ENCODE peak calls at places on chromosomes 3 and 15, in five cellular contexts. P, T, B, U and L are unnamed samples.

GRCh38 chr3:13112521-13113345 is 39.5 kb upstream of the IQSEC1 start:
- DNase-seq in P (no peak), T (no peak), B (no peak), U (no peak), L (no peak)

GRCh38 chr15:85723960-85724945 is 70.5 kb downstream of the KLHL25 start:
- DNase-seq in P (no peak), T (no peak), B (no peak), U (no peak), L (no peak)

GRCh38 chr3:84965141-84965540 is 6.4 kb downstream of the CADM2 start:
- DNase-seq in P (no peak), T (peak), B (peak), U (no peak), L (peak)

GRCh38 chr3:49357466-49358216 is 512 bp downstream of the GPX1 start:
- DNase-seq in P (peak), T (no peak), B (peak), U (peak), L (peak)

GRCh38 chr3:37308247-37308646 is 133.9 kb upstream of the LRRFIP2 start:
- DNase-seq in P (no peak), T (peak), B (peak), U (no peak), L (no peak)

GRCh38 chr15:40038654-40039543 is at the start of gene SRP14:
- DNase-seq in P (peak), T (peak), B (peak), U (peak), L (peak)

GRCh38 chr3:13133471-13133981 is 60.3 kb upstream of the IQSEC1 start:
- DNase-seq in P (no peak), T (no peak), B (no peak), U (peak), L (no peak)

GRCh38 chr15:76337739-76338554 is 1.4 kb downstream of the ISL2 start:
- DNase-seq in P (no peak), T (peak), B (no peak), U (no peak), L (no peak)

GRCh38 chr3:195583831-195584542 is at the start of gene APOD:
- DNase-seq in P (no peak), T (no peak), B (peak), U (no peak), L (no peak)

GRCh38 chr3:69499899-69500316 is 114.0 kb upstream of the FRMD4B start:
- DNase-seq in P (no peak), T (no peak), B (peak), U (no peak), L (no peak)

GRCh38 chr15:20355256-20355868 is 186.2 kb downstream of the GOLGA6L6 start:
- DNase-seq in P (no peak), T (no peak), B (no peak), U (peak), L (no peak)

GRCh38 chr15:76012021-76012551 is at the start of gene NRG4:
- DNase-seq in P (no peak), T (peak), B (peak), U (no peak), L (peak)

GRCh38 chr15:74994236-74994635 is 1.1 kb upstream of the SCAMP5 start:
- DNase-seq in P (no peak), T (no peak), B (no peak), U (no peak), L (no peak)

GRCh38 chr15:73724211-73724610 is 28.9 kb downstream of the INSYN1 start:
- DNase-seq in P (no peak), T (no peak), B (no peak), U (no peak), L (no peak)

GRCh38 chr3:15220056-15220455 is 14.0 kb downstream of the CAPN7 start:
- DNase-seq in P (no peak), T (no peak), B (no peak), U (no peak), L (no peak)

GRCh38 chr3:172315401-172316091 is 132.7 kb downstream of the GHSR start:
- DNase-seq in P (no peak), T (no peak), B (peak), U (no peak), L (peak)

GRCh38 chr3:128579927-128580326 is 70.7 kb downstream of the RPN1 start:
- DNase-seq in P (no peak), T (no peak), B (no peak), U (no peak), L (no peak)

GRCh38 chr3:15932348-15933300 is 134.8 kb upstream of the ANKRD28 start:
- DNase-seq in P (no peak), T (peak), B (no peak), U (no peak), L (no peak)

GRCh38 chr15:101615986-101616848 is 36.0 kb downstream of the TM2D3 start:
- DNase-seq in P (no peak), T (no peak), B (peak), U (no peak), L (peak)

GRCh38 chr3:187678869-187679268 is 8.7 kb upstream of the SST start:
- DNase-seq in P (peak), T (peak), B (peak), U (no peak), L (peak)

GRCh38 chr3:11117591-11117990 is 36.7 kb upstream of the HRH1 start:
- DNase-seq in P (no peak), T (no peak), B (no peak), U (no peak), L (no peak)

GRCh38 chr3:131178710-131179375 is 152.2 kb downstream of the NEK11 start:
- DNase-seq in P (no peak), T (no peak), B (no peak), U (no peak), L (no peak)

GRCh38 chr3:104632947-104633346 is 733.8 kb upstream of the ALCAM start:
- DNase-seq in P (no peak), T (no peak), B (no peak), U (no peak), L (no peak)

GRCh38 chr3:49427581-49427980 is 1.5 kb downstream of the NICN1 start:
- DNase-seq in P (no peak), T (no peak), B (no peak), U (no peak), L (no peak)

GRCh38 chr3:197322149-197322548 is 23.7 kb upstream of the DLG1 start:
- DNase-seq in P (no peak), T (no peak), B (no peak), U (no peak), L (no peak)

GRCh38 chr3:59444293-59444671 is 394.5 kb upstream of the CFAP20DC start:
- DNase-seq in P (no peak), T (no peak), B (no peak), U (no peak), L (no peak)

GRCh38 chr3:164194842-164195241 is 883.5 kb downstream of the SI start:
- DNase-seq in P (no peak), T (no peak), B (no peak), U (no peak), L (no peak)

GRCh38 chr15:29516929-29517328 is 247.3 kb upstream of the NSMCE3 start:
- DNase-seq in P (no peak), T (no peak), B (peak), U (no peak), L (no peak)

GRCh38 chr3:126393563-126393962 is 1.1 kb upstream of the CFAP100 start:
- DNase-seq in P (no peak), T (peak), B (no peak), U (no peak), L (no peak)

GRCh38 chr15:75178171-75178937 is 23.3 kb upstream of the C15orf39 start:
- DNase-seq in P (no peak), T (peak), B (no peak), U (no peak), L (no peak)

GRCh38 chr3:123791417-123791816 is 92.7 kb downstream of the MYLK start:
- DNase-seq in P (no peak), T (no peak), B (peak), U (no peak), L (no peak)